ENCODE peak calls at places on chromosomes 12 and 14, in six cellular contexts. One of them, this sample, is unnamed.
A peak's percentile ranks its signal among the peaks of the same experiment; 100 is the strongest.

GRCh38 chr12:132359551-132359950 is 30.2 kb upstream of the GALNT9 start:
- DNase-seq in endothelial cell: no peak
- DNase-seq in activated T-cell treated with anti-CD3 and anti-CD28 coated beads, Interleukin-2, amount 50 U/mL, for 72 hours: no peak
- DNase-seq in CD4-positive, alpha-beta T cell: no peak
- DNase-seq in stimulated activated naive CD4-positive, alpha-beta T cell: no peak
- DNase-seq in T47D: no peak
- DNase-seq in this sample: no peak

GRCh38 chr12:45379261-45379660 is 163.4 kb downstream of the ANO6 start:
- DNase-seq in endothelial cell: no peak
- DNase-seq in activated T-cell treated with anti-CD3 and anti-CD28 coated beads, Interleukin-2, amount 50 U/mL, for 72 hours: no peak
- DNase-seq in CD4-positive, alpha-beta T cell: no peak
- DNase-seq in stimulated activated naive CD4-positive, alpha-beta T cell: no peak
- DNase-seq in T47D: no peak
- DNase-seq in this sample: no peak

GRCh38 chr14:21894003-21894897 is 220.6 kb upstream of the OR4E1 start:
- DNase-seq in endothelial cell: peak; percentile 56
- DNase-seq in activated T-cell treated with anti-CD3 and anti-CD28 coated beads, Interleukin-2, amount 50 U/mL, for 72 hours: peak; percentile 60
- DNase-seq in CD4-positive, alpha-beta T cell: peak; percentile 46
- DNase-seq in stimulated activated naive CD4-positive, alpha-beta T cell: no peak
- DNase-seq in T47D: no peak
- DNase-seq in this sample: no peak

GRCh38 chr14:72855913-72856312 is 38.0 kb downstream of the DPF3 start:
- DNase-seq in endothelial cell: no peak
- DNase-seq in activated T-cell treated with anti-CD3 and anti-CD28 coated beads, Interleukin-2, amount 50 U/mL, for 72 hours: no peak
- DNase-seq in CD4-positive, alpha-beta T cell: no peak
- DNase-seq in stimulated activated naive CD4-positive, alpha-beta T cell: no peak
- DNase-seq in T47D: no peak
- DNase-seq in this sample: no peak

GRCh38 chr14:72888202-72888601 is 5.7 kb downstream of the DPF3 start:
- DNase-seq in endothelial cell: no peak
- DNase-seq in activated T-cell treated with anti-CD3 and anti-CD28 coated beads, Interleukin-2, amount 50 U/mL, for 72 hours: no peak
- DNase-seq in CD4-positive, alpha-beta T cell: no peak
- DNase-seq in stimulated activated naive CD4-positive, alpha-beta T cell: no peak
- DNase-seq in T47D: no peak
- DNase-seq in this sample: no peak

GRCh38 chr12:72024613-72025012 is 86.0 kb downstream of the TPH2 start:
- DNase-seq in endothelial cell: no peak
- DNase-seq in activated T-cell treated with anti-CD3 and anti-CD28 coated beads, Interleukin-2, amount 50 U/mL, for 72 hours: no peak
- DNase-seq in CD4-positive, alpha-beta T cell: no peak
- DNase-seq in stimulated activated naive CD4-positive, alpha-beta T cell: no peak
- DNase-seq in T47D: no peak
- DNase-seq in this sample: no peak

GRCh38 chr14:53054457-53054856 is 98.7 kb downstream of the DDHD1 start:
- DNase-seq in endothelial cell: no peak
- DNase-seq in activated T-cell treated with anti-CD3 and anti-CD28 coated beads, Interleukin-2, amount 50 U/mL, for 72 hours: no peak
- DNase-seq in CD4-positive, alpha-beta T cell: no peak
- DNase-seq in stimulated activated naive CD4-positive, alpha-beta T cell: no peak
- DNase-seq in T47D: no peak
- DNase-seq in this sample: no peak

GRCh38 chr12:15851919-15852318 is 30.3 kb upstream of the STRAP start:
- DNase-seq in endothelial cell: no peak
- DNase-seq in activated T-cell treated with anti-CD3 and anti-CD28 coated beads, Interleukin-2, amount 50 U/mL, for 72 hours: no peak
- DNase-seq in CD4-positive, alpha-beta T cell: no peak
- DNase-seq in stimulated activated naive CD4-positive, alpha-beta T cell: no peak
- DNase-seq in T47D: no peak
- DNase-seq in this sample: no peak

GRCh38 chr14:61584258-61584657 is 111.1 kb upstream of the HIF1A start:
- DNase-seq in endothelial cell: no peak
- DNase-seq in activated T-cell treated with anti-CD3 and anti-CD28 coated beads, Interleukin-2, amount 50 U/mL, for 72 hours: no peak
- DNase-seq in CD4-positive, alpha-beta T cell: no peak
- DNase-seq in stimulated activated naive CD4-positive, alpha-beta T cell: no peak
- DNase-seq in T47D: no peak
- DNase-seq in this sample: no peak

GRCh38 chr12:48988030-48988649 is 10.0 kb downstream of the WNT1 start:
- DNase-seq in endothelial cell: peak; percentile 92
- DNase-seq in activated T-cell treated with anti-CD3 and anti-CD28 coated beads, Interleukin-2, amount 50 U/mL, for 72 hours: peak; percentile 86
- DNase-seq in CD4-positive, alpha-beta T cell: peak; percentile 63
- DNase-seq in stimulated activated naive CD4-positive, alpha-beta T cell: peak; percentile 17
- DNase-seq in T47D: peak; percentile 81
- DNase-seq in this sample: no peak

GRCh38 chr12:25361511-25361910 is 110.8 kb upstream of the KRAS start:
- DNase-seq in endothelial cell: no peak
- DNase-seq in activated T-cell treated with anti-CD3 and anti-CD28 coated beads, Interleukin-2, amount 50 U/mL, for 72 hours: no peak
- DNase-seq in CD4-positive, alpha-beta T cell: no peak
- DNase-seq in stimulated activated naive CD4-positive, alpha-beta T cell: no peak
- DNase-seq in T47D: no peak
- DNase-seq in this sample: no peak

GRCh38 chr12:117277875-117278274 is 83.6 kb downstream of the NOS1 start:
- DNase-seq in endothelial cell: no peak
- DNase-seq in activated T-cell treated with anti-CD3 and anti-CD28 coated beads, Interleukin-2, amount 50 U/mL, for 72 hours: no peak
- DNase-seq in CD4-positive, alpha-beta T cell: no peak
- DNase-seq in stimulated activated naive CD4-positive, alpha-beta T cell: no peak
- DNase-seq in T47D: no peak
- DNase-seq in this sample: no peak

GRCh38 chr12:53737494-53737808 is 10.2 kb upstream of the CALCOCO1 start:
- DNase-seq in endothelial cell: no peak
- DNase-seq in activated T-cell treated with anti-CD3 and anti-CD28 coated beads, Interleukin-2, amount 50 U/mL, for 72 hours: no peak
- DNase-seq in CD4-positive, alpha-beta T cell: no peak
- DNase-seq in stimulated activated naive CD4-positive, alpha-beta T cell: no peak
- DNase-seq in T47D: no peak
- DNase-seq in this sample: no peak

GRCh38 chr12:131530427-131530826 is 180.5 kb upstream of the SFSWAP start:
- DNase-seq in endothelial cell: no peak
- DNase-seq in activated T-cell treated with anti-CD3 and anti-CD28 coated beads, Interleukin-2, amount 50 U/mL, for 72 hours: no peak
- DNase-seq in CD4-positive, alpha-beta T cell: no peak
- DNase-seq in stimulated activated naive CD4-positive, alpha-beta T cell: peak; percentile 17
- DNase-seq in T47D: no peak
- DNase-seq in this sample: no peak

GRCh38 chr12:67710582-67710981 is 62.0 kb downstream of the DYRK2 start:
- DNase-seq in endothelial cell: no peak
- DNase-seq in activated T-cell treated with anti-CD3 and anti-CD28 coated beads, Interleukin-2, amount 50 U/mL, for 72 hours: no peak
- DNase-seq in CD4-positive, alpha-beta T cell: no peak
- DNase-seq in stimulated activated naive CD4-positive, alpha-beta T cell: no peak
- DNase-seq in T47D: no peak
- DNase-seq in this sample: no peak

GRCh38 chr12:89343127-89343526 is 9.2 kb downstream of the DUSP6 start:
- DNase-seq in endothelial cell: no peak
- DNase-seq in activated T-cell treated with anti-CD3 and anti-CD28 coated beads, Interleukin-2, amount 50 U/mL, for 72 hours: no peak
- DNase-seq in CD4-positive, alpha-beta T cell: no peak
- DNase-seq in stimulated activated naive CD4-positive, alpha-beta T cell: no peak
- DNase-seq in T47D: no peak
- DNase-seq in this sample: no peak

GRCh38 chr14:59679872-59680271 is 103.3 kb upstream of the CCDC175 start:
- DNase-seq in endothelial cell: no peak
- DNase-seq in activated T-cell treated with anti-CD3 and anti-CD28 coated beads, Interleukin-2, amount 50 U/mL, for 72 hours: no peak
- DNase-seq in CD4-positive, alpha-beta T cell: no peak
- DNase-seq in stimulated activated naive CD4-positive, alpha-beta T cell: no peak
- DNase-seq in T47D: no peak
- DNase-seq in this sample: no peak

GRCh38 chr12:23421556-23421955 is 527.9 kb downstream of the SOX5 start:
- DNase-seq in endothelial cell: no peak
- DNase-seq in activated T-cell treated with anti-CD3 and anti-CD28 coated beads, Interleukin-2, amount 50 U/mL, for 72 hours: no peak
- DNase-seq in CD4-positive, alpha-beta T cell: no peak
- DNase-seq in stimulated activated naive CD4-positive, alpha-beta T cell: no peak
- DNase-seq in T47D: no peak
- DNase-seq in this sample: no peak

GRCh38 chr12:104535383-104535782 is 78.6 kb downstream of the CHST11 start:
- DNase-seq in endothelial cell: no peak
- DNase-seq in activated T-cell treated with anti-CD3 and anti-CD28 coated beads, Interleukin-2, amount 50 U/mL, for 72 hours: no peak
- DNase-seq in CD4-positive, alpha-beta T cell: no peak
- DNase-seq in stimulated activated naive CD4-positive, alpha-beta T cell: no peak
- DNase-seq in T47D: no peak
- DNase-seq in this sample: no peak

GRCh38 chr12:43692064-43692463 is 66.5 kb downstream of the PUS7L start:
- DNase-seq in endothelial cell: no peak
- DNase-seq in activated T-cell treated with anti-CD3 and anti-CD28 coated beads, Interleukin-2, amount 50 U/mL, for 72 hours: no peak
- DNase-seq in CD4-positive, alpha-beta T cell: no peak
- DNase-seq in stimulated activated naive CD4-positive, alpha-beta T cell: no peak
- DNase-seq in T47D: no peak
- DNase-seq in this sample: no peak

GRCh38 chr12:132224484-132224883 is 80.2 kb downstream of the NOC4L start:
- DNase-seq in endothelial cell: no peak
- DNase-seq in activated T-cell treated with anti-CD3 and anti-CD28 coated beads, Interleukin-2, amount 50 U/mL, for 72 hours: no peak
- DNase-seq in CD4-positive, alpha-beta T cell: no peak
- DNase-seq in stimulated activated naive CD4-positive, alpha-beta T cell: no peak
- DNase-seq in T47D: no peak
- DNase-seq in this sample: no peak

GRCh38 chr14:63186453-63186852 is 17.8 kb upstream of the RHOJ start:
- DNase-seq in endothelial cell: no peak
- DNase-seq in activated T-cell treated with anti-CD3 and anti-CD28 coated beads, Interleukin-2, amount 50 U/mL, for 72 hours: no peak
- DNase-seq in CD4-positive, alpha-beta T cell: no peak
- DNase-seq in stimulated activated naive CD4-positive, alpha-beta T cell: no peak
- DNase-seq in T47D: no peak
- DNase-seq in this sample: peak; percentile 5